ENCODE peak calls at places on chromosome 22, in four cellular contexts. W, O, N and I are unnamed samples.

GRCh38 chr22:49229483-49230193 is 598.0 kb downstream of the BRD1 start:
- DNase-seq in N (no peak), W (no peak), O (no peak), I (no peak)

GRCh38 chr22:42365337-42365865 is 66.8 kb downstream of the NFAM1 start:
- DNase-seq in W (no peak), N (no peak), O (no peak), I (no peak)

GRCh38 chr22:24460418-24461089 is 33.2 kb downstream of the ADORA2A start:
- DNase-seq in O (no peak), N (peak), W (no peak), I (no peak)

GRCh38 chr22:43000441-43001175 is 14.3 kb downstream of the PACSIN2 start:
- DNase-seq in W (no peak), N (peak), O (no peak), I (no peak)

GRCh38 chr22:41481131-41481830 is 12.4 kb downstream of the ACO2 start:
- DNase-seq in W (no peak), O (no peak), N (peak), I (no peak)

GRCh38 chr22:44085743-44086741 is 61.9 kb downstream of the PARVB start:
- DNase-seq in N (peak), O (no peak), W (no peak), I (no peak)

GRCh38 chr22:31055322-31056159 is 25.6 kb upstream of the SMTN start:
- DNase-seq in N (peak), O (peak), W (peak), I (peak)

GRCh38 chr22:40176921-40177737 is 596 bp upstream of the TNRC6B start:
- DNase-seq in W (no peak), N (peak), O (no peak), I (no peak)

GRCh38 chr22:40024201-40025061 is 29.7 kb downstream of the FAM83F start:
- DNase-seq in N (peak), O (no peak), W (peak), I (peak)

GRCh38 chr22:39349506-39349966 is 255 bp upstream of the SYNGR1 start:
- DNase-seq in W (peak), N (no peak), O (no peak), I (peak)

GRCh38 chr22:30206964-30207363 is 39.6 kb downstream of the LIF start:
- DNase-seq in N (peak), W (peak), O (peak), I (no peak)

GRCh38 chr22:23816552-23816976 is 22.2 kb downstream of the DERL3 start:
- DNase-seq in N (no peak), W (no peak), O (no peak), I (no peak)

GRCh38 chr22:24554316-24555159 is at the start of gene GUCD1:
- DNase-seq in W (no peak), N (peak), O (no peak), I (no peak)

GRCh38 chr22:25038771-25039170 is 86.3 kb downstream of the KIAA1671 start:
- DNase-seq in W (no peak), O (no peak), N (no peak), I (no peak)

GRCh38 chr22:44337658-44338004 is 24.9 kb upstream of the SHISAL1 start:
- DNase-seq in O (peak), W (no peak), N (peak), I (no peak)

GRCh38 chr22:42610211-42610610 is 4.5 kb downstream of the POLDIP3 start:
- DNase-seq in O (no peak), W (no peak), N (no peak), I (no peak)

GRCh38 chr22:36858156-36858555 is 2.6 kb upstream of the NCF4 start:
- DNase-seq in O (no peak), W (no peak), N (no peak), I (no peak)

GRCh38 chr22:48263791-48264351 is 1501.4 kb downstream of the TBC1D22A start:
- DNase-seq in N (no peak), W (no peak), O (no peak), I (no peak)

GRCh38 chr22:37163618-37164534 is 14.2 kb upstream of the IL2RB start:
- DNase-seq in W (no peak), N (no peak), O (no peak), I (no peak)

GRCh38 chr22:28948404-28948803 is 65.0 kb downstream of the ZNRF3 start:
- DNase-seq in W (no peak), O (no peak), N (no peak), I (no peak)

GRCh38 chr22:48397531-48398180 is 1430.0 kb downstream of the BRD1 start:
- DNase-seq in N (no peak), W (no peak), O (no peak), I (no peak)

GRCh38 chr22:26453195-26453594 is 24.1 kb downstream of the ASPHD2 start:
- DNase-seq in N (no peak), W (no peak), O (no peak), I (no peak)

GRCh38 chr22:40595497-40596234 is 40.9 kb downstream of the MRTFA start:
- DNase-seq in O (no peak), N (no peak), W (no peak), I (no peak)

GRCh38 chr22:36395061-36395849 is 7.5 kb upstream of the MYH9 start:
- DNase-seq in W (no peak), N (no peak), O (no peak), I (no peak)

GRCh38 chr22:24093855-24094254 is 82.8 kb downstream of the CABIN1 start:
- DNase-seq in N (no peak), O (no peak), W (no peak), I (no peak)

GRCh38 chr22:25630446-25630845 is 66.0 kb downstream of the GRK3 start:
- DNase-seq in N (no peak), W (no peak), O (no peak), I (no peak)

GRCh38 chr22:24156146-24156914 is 25.0 kb upstream of the SUSD2 start:
- DNase-seq in N (peak), O (no peak), W (peak), I (no peak)

GRCh38 chr22:42294034-42294985 is 23.9 kb upstream of the TCF20 start:
- DNase-seq in W (peak), N (peak), O (no peak), I (no peak)

GRCh38 chr22:41768420-41768819 is 32.1 kb upstream of the CCDC134 start:
- DNase-seq in W (no peak), N (peak), O (no peak), I (no peak)

GRCh38 chr22:39859903-39860588 is 33.5 kb downstream of the ENTHD1 start:
- DNase-seq in N (no peak), O (no peak), W (no peak), I (no peak)

GRCh38 chr22:28116261-28116673 is 197.2 kb upstream of the PITPNB start:
- DNase-seq in N (peak), O (peak), W (no peak), I (no peak)

GRCh38 chr22:36926309-36926708 is 12.9 kb downstream of the CSF2RB start:
- DNase-seq in W (no peak), O (no peak), N (no peak), I (no peak)

GRCh38 chr22:27407369-27407985 is 394.1 kb downstream of the MN1 start:
- DNase-seq in N (no peak), W (no peak), O (no peak), I (no peak)

GRCh38 chr22:44369916-44370804 is 57.4 kb upstream of the SHISAL1 start:
- DNase-seq in O (no peak), W (no peak), N (no peak), I (no peak)

GRCh38 chr22:26103023-26103422 is 66.2 kb upstream of the SEZ6L start:
- DNase-seq in O (no peak), N (no peak), W (no peak), I (no peak)

GRCh38 chr22:45112136-45112879 is 51.4 kb upstream of the NUP50 start:
- DNase-seq in N (peak), W (no peak), O (no peak), I (no peak)

DNA sequence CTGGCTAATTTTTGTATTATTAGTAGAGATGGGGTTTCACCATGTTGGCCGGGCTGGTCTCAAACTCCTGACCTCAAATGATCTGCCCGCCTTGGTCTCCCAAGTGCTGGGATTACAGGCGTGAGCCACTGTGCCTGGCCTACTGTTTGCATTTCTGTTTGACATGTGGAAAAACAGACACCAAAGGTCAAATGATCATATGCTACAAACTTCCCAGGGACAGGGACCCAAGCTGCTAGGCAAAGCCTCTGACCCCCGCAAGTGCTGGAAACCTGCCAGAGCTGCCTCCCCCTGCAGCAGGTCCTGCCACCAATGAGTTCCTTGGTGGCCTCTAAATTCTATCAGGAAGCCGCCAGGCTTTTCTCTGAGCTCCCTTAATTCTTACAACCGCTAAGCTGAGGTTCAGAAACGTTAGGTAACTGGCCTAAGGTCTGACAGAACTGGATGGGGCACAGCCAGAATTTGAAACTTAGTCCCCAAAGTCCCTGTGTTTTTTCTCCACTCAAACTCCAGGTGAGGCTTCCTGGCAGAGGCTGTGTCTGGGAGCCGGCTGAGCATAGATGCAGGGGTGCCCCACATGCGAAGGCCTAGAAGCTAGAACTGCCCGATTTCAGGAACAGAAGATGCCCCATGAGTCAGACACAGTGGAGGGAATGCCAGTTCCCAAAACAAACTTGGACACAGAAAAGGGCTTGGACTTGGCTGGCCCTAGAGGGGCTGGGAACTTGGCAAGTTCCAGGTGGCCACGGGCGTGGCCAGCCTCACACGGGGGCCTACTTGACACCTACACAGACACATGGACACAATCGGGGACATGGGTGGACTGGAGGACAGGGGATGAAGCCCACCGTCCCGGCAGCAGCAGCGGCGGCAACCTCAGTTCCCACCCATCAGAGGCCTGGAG is 7.4 kb downstream of the CSNK1E start:
- DNase-seq in O (no peak), N (no peak), W (no peak), I (no peak)
- H3K27ac ChIP-seq in O (peak), N (peak), W (no peak), I (peak)

GRCh38 chr22:46582281-46582811 is 37.8 kb upstream of the GRAMD4 start:
- DNase-seq in W (no peak), N (no peak), O (no peak), I (no peak)
- H3K27ac ChIP-seq in W (no peak), N (no peak), O (no peak), I (no peak)

GRCh38 chr22:33335611-33336279 is 277.6 kb upstream of the SYN3 start:
- DNase-seq in W (no peak), N (no peak), O (no peak), I (no peak)
- H3K27ac ChIP-seq in W (no peak), N (no peak), O (no peak), I (no peak)

GRCh38 chr22:17780741-17781318 is 6.6 kb upstream of the BID start:
- DNase-seq in W (no peak), O (no peak), N (no peak), I (no peak)
- H3K27ac ChIP-seq in W (no peak), O (peak), N (no peak), I (no peak)

GRCh38 chr22:33842006-33842354 is 78.3 kb downstream of the LARGE1 start:
- DNase-seq in N (no peak), O (no peak), W (no peak), I (no peak)

GRCh38 chr22:33842421-33843094 is 77.7 kb downstream of the LARGE1 start:
- DNase-seq in O (no peak), N (no peak), W (no peak), I (no peak)

GRCh38 chr22:33844273-33844672 is 76.0 kb downstream of the LARGE1 start:
- DNase-seq in O (no peak), W (no peak), N (no peak), I (no peak)

GRCh38 chr22:33838644-33839043 is 81.6 kb downstream of the LARGE1 start:
- DNase-seq in W (no peak), O (no peak), N (no peak), I (no peak)

DNA sequence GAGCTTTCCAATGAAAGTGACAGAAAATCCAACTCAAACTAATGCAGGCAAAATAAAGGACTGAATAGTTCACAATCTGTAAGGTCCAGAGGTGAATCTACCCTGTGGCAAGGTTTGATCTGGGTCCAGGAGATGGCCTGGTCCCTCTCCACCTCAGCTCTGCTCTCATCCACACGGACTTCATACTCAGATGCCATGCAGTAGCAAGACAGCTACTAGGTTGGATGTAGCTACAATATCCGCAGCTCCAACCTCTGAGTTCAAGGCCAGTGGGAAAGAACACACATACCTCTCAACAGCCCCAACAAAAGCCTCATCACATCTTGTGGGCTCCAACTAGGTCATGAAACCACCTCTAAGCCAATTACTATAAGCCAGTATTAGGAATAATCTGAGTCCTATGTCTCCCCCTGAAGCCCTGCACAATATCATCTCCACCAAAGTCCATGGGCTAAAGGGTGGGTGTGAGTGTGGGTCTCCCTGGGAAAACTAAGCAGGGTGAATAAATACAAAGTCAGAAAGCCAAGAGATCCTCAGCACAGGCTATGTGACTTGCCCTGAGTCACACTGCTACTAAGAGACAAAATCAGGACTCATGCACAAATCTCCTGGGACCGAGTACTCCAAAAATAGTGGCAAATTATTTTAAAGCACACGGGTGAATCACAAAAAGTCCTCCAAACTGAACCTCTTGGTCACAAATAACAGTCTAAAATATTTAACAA is 78.8 kb downstream of the LARGE1 start:
- DNase-seq in W (no peak), N (no peak), O (no peak), I (no peak)
- H3K27ac ChIP-seq in W (no peak), N (no peak), O (no peak), I (peak)

GRCh38 chr22:20172038-20172613 is 21.3 kb upstream of the CCDC188 start:
- DNase-seq in O (no peak), N (no peak), W (no peak), I (no peak)

GRCh38 chr22:20174785-20175596 is 24.1 kb upstream of the CCDC188 start:
- DNase-seq in O (no peak), W (no peak), N (peak), I (no peak)

GRCh38 chr22:20171288-20172037 is 20.6 kb upstream of the CCDC188 start:
- DNase-seq in W (no peak), O (no peak), N (no peak), I (no peak)

GRCh38 chr22:20173720-20174119 is 22.9 kb upstream of the CCDC188 start:
- DNase-seq in W (no peak), O (no peak), N (no peak), I (no peak)

DNA sequence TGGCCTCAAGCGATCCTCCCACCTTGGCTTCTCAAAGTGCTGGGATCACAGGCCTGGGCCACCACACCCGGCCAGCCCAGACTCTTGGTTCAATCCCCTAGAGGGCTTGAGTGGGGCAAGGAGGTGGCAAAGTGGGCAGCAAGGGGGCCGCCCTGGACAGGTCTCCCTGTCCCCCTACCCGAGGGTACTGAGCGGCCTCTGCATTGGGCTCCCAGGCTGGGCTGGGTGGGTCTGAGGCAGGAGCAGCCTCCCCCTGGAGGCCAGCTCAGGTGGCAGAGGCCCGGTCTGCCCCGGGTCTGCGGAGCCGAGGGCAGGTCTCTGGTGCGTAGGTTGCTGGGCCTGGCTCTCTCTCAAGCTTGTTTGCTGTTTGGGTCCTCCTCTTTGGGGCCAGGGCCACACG is 22.4 kb upstream of the CCDC188 start:
- DNase-seq in W (no peak), O (no peak), N (no peak), I (no peak)
- H3K27ac ChIP-seq in W (no peak), O (no peak), N (no peak), I (no peak)

DNA sequence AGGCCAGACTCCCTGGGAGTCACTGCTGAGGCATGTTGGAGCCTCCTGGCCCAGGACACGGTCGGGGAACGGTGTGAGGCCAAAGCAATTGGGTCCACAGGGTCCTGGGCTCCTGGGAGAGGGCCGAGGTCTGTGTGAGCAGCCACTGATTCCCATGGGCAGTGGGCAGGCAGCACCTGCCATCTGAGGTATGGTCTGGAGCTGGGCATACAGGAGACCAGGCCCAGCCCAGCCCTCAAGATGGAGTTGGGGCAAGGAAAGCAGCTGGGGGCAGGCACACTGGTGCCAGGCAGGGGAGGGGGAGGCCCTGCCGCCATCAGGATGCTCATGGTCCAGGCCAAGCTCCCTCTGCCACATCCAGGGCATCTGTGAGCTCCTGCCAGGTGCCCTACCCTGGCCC is 32.2 kb upstream of the HMOX1 start:
- DNase-seq in N (no peak), W (no peak), O (no peak), I (no peak)
- H3K27ac ChIP-seq in N (no peak), W (no peak), O (no peak), I (no peak)

GRCh38 chr22:50656122-50657070 is 16.2 kb upstream of the SHANK3 start:
- DNase-seq in W (no peak), O (no peak), N (peak), I (no peak)
- H3K27ac ChIP-seq in W (no peak), O (no peak), N (no peak), I (no peak)

DNA sequence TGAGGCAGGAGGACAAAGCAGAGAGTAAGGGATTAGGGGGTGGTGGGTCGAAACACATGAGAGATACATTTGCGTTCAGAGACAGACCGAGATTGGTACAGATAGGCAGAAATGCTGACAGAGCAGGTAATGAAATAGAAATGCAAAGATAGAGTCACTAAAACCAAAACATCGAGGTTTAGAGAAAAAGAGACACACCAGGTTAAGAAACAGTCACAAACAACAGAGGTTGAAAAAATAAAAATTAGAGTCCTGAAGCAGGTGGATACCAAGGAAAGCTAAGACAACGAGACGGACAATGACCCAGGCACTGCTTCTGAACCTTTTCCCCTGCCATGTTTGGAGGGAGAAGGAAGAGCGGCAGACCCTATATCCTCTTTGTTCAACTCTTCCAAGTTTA is 1.2 kb upstream of the MAPK1 start:
- DNase-seq in N (no peak), O (no peak), W (no peak), I (no peak)
- H3K27ac ChIP-seq in N (no peak), O (no peak), W (no peak), I (no peak)

DNA sequence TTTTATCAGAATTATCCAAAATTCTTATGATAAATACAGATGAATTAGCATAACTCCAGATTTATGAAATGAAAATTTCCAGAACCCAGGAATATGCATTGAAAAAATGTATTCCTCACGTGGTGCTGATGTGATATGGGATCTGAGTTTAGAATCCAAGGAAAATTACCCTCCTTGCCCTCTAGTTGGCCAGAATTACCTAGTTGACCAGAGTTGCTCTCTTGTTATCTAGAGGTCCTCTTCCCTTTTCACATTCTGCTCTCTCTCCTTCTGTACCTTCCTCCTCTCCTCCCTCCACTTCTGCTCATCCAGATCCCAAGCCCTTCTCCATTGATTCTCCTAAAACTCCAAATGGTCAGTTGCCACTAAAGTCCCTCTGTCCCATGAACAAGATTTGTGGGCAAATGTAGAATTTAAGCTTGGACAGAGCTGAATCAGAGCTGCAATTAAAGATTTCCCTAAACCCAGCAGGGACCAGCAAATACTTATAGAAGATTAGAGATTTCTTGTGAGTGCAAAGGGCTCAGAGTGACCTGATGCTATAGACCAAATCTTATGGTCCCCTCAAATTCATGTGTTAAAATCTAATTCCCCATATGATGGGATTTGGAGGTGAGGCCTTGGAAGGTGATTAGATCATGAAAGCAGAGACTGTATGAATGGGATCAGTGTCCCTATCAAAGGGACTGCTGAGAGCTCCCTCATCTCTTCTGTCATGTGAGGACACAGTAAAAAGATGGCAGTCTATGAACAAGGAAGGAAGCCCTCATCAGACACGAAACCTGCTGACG is 103.2 kb upstream of the IGLL5 start:
- DNase-seq in O (no peak), N (no peak), W (no peak), I (no peak)
- H3K27ac ChIP-seq in O (no peak), N (no peak), W (no peak), I (no peak)